ENCODE peak calls at places on chromosome 20, in six cellular contexts. X is Kasumi-1, K is mesothelial cell of epicardium, Y is WERI-Rb-1, F is DMS79 treated with DMSO at 0.1 percent for 48 hours, L is NCI-H2171. Z is an unnamed sample.

GRCh38 chr20:7493311-7493710 is 446.9 kb downstream of the HAO1 start:
- DNase-seq in X (no peak), Y (no peak), F (no peak), L (no peak), K (no peak), Z (no peak)

GRCh38 chr20:9359561-9360308 is 154.7 kb upstream of the LAMP5 start:
- DNase-seq in L (peak; percentile 44), Y (peak; percentile 23), K (no peak), X (peak; percentile 29), F (no peak), Z (peak; percentile 38)

GRCh38 chr20:21100590-21101452 is 5.3 kb downstream of the LINC00237 start:
- DNase-seq in F (no peak), K (no peak), X (no peak), L (no peak), Y (no peak), Z (no peak)

GRCh38 chr20:478949-479429 is 16.7 kb upstream of the TBC1D20 start:
- DNase-seq in K (no peak), X (peak; percentile 75), F (peak; percentile 19), Y (no peak), L (peak; percentile 61), Z (no peak)

GRCh38 chr20:45341939-45342862 is 6.0 kb downstream of the SDC4 start:
- DNase-seq in Y (peak; percentile 59), K (peak; percentile 59), F (no peak), L (no peak), X (no peak), Z (no peak)

GRCh38 chr20:59006167-59006863 is 739 bp downstream of the CTSZ start:
- DNase-seq in Y (no peak), X (no peak), K (no peak), F (no peak), L (no peak), Z (no peak)

GRCh38 chr20:1810926-1811620 is 84.1 kb upstream of the SIRPA start:
- DNase-seq in X (peak; percentile 77), F (no peak), Y (no peak), K (no peak), L (no peak), Z (peak; percentile 54)

GRCh38 chr20:49573900-49574416 is 6.0 kb upstream of the PTGIS start:
- DNase-seq in X (no peak), K (no peak), L (no peak), Y (no peak), F (no peak), Z (no peak)

GRCh38 chr20:62165762-62166399 is 16.9 kb upstream of the MTG2 start:
- DNase-seq in K (no peak), L (no peak), F (no peak), Y (no peak), X (no peak), Z (no peak)

GRCh38 chr20:63290677-63291472 is 2.1 kb upstream of the COL20A1 start:
- DNase-seq in Y (peak; percentile 75), L (no peak), F (no peak), K (peak; percentile 80), X (peak; percentile 14), Z (no peak)

GRCh38 chr20:46894579-46894958 is at the start of gene EYA2:
- DNase-seq in Y (peak; percentile 65), F (no peak), X (no peak), K (no peak), L (peak; percentile 63), Z (no peak)

GRCh38 chr20:31594558-31595379 is 10.3 kb upstream of the ID1 start:
- DNase-seq in F (no peak), X (no peak), K (no peak), L (no peak), Y (no peak), Z (peak; percentile 67)

GRCh38 chr20:6381887-6382286 is 259.1 kb upstream of the FERMT1 start:
- DNase-seq in Y (no peak), X (no peak), K (no peak), F (no peak), L (no peak), Z (peak; percentile 10)

GRCh38 chr20:32158943-32159660 is 48.4 kb downstream of the PLAGL2 start:
- DNase-seq in X (no peak), K (no peak), Y (no peak), F (no peak), L (no peak), Z (no peak)

Z was measured in SJSA1.